ENCODE peak calls at places on chromosomes 11 and 22, in seven cellular contexts. V is lung; R is CD8-positive, alpha-beta T cell; C is PC-3; A is GM23248; K is MM.1S; S is tibial nerve. E is an unnamed sample. For H3K4me1, the result is how much of the 10 kb centered on the place peaks cover.

GRCh38 chr11:72584293-72584921 is 89.8 kb downstream of the PDE2A start:
- DNase-seq in V (peak), R (peak), C (no peak), A (peak), K (no peak), S (peak), E (no peak)

GRCh38 chr22:41417622-41418390 is 28.8 kb downstream of the TOB2 start:
- DNase-seq in V (peak), R (no peak), C (no peak), A (peak), K (no peak), S (peak), E (no peak)

GRCh38 chr11:44942029-44942710 is 8.5 kb downstream of the TP53I11 start:
- DNase-seq in V (no peak), R (no peak), C (no peak), A (no peak), K (no peak), S (no peak), E (no peak)

GRCh38 chr11:9265211-9266131 is at the start of gene DENND5A:
- DNase-seq in V (peak), R (peak), C (peak), A (peak), K (no peak), S (peak), E (peak)

GRCh38 chr11:69183613-69184012 is 27.9 kb downstream of the SMIM38 start:
- DNase-seq in V (no peak), R (no peak), C (no peak), A (no peak), K (no peak), S (no peak), E (no peak)

GRCh38 chr11:43930868-43931716 is 11.3 kb upstream of the C11orf96 start:
- DNase-seq in V (no peak), R (no peak), C (no peak), A (no peak), K (peak), S (no peak), E (no peak)

GRCh38 chr11:27420722-27421572 is 51.6 kb downstream of the LGR4 start:
- DNase-seq in V (no peak), R (no peak), C (no peak), A (no peak), K (no peak), S (no peak), E (no peak)

GRCh38 chr11:65887723-65888162 is 528 bp downstream of the FIBP start:
- DNase-seq in V (no peak), R (no peak), C (peak), A (peak), K (peak), S (no peak), E (no peak)

GRCh38 chr11:43541993-43542392 is 138.5 kb upstream of the HSD17B12 start:
- DNase-seq in V (no peak), R (no peak), C (no peak), A (peak), K (no peak), S (no peak), E (no peak)

GRCh38 chr11:95134491-95134890 is 44.8 kb downstream of the ENDOD1 start:
- DNase-seq in V (no peak), R (no peak), C (peak), A (peak), K (no peak), S (no peak), E (no peak)

GRCh38 chr22:47123006-47123826 is 360.8 kb downstream of the TBC1D22A start:
- DNase-seq in V (no peak), R (no peak), C (no peak), A (no peak), K (no peak), S (no peak), E (no peak)

GRCh38 chr11:132035228-132035627 is 664.8 kb downstream of the NTM start:
- DNase-seq in V (no peak), R (no peak), C (no peak), A (no peak), K (no peak), S (no peak), E (no peak)

GRCh38 chr11:100731471-100731870 is 44.4 kb downstream of the ARHGAP42 start:
- DNase-seq in V (no peak), R (no peak), C (no peak), A (no peak), K (no peak), S (no peak), E (no peak)

GRCh38 chr11:112962854-112963367 is 1.7 kb downstream of the NCAM1 start:
- DNase-seq in V (no peak), R (no peak), C (no peak), A (peak), K (no peak), S (no peak), E (peak)

GRCh38 chr11:80521592-80521991 is 1080.8 kb upstream of the TENM4 start:
- DNase-seq in V (no peak), R (no peak), C (peak), A (no peak), K (no peak), S (no peak), E (no peak)

GRCh38 chr11:17413414-17414316 is 25.2 kb upstream of the KCNJ11 start:
- DNase-seq in V (peak), R (no peak), C (no peak), A (no peak), K (no peak), S (no peak), E (no peak)

GRCh38 chr22:26851125-26851524 is 193.7 kb downstream of the MIAT start:
- DNase-seq in V (peak), R (no peak), C (no peak), A (no peak), K (no peak), S (no peak), E (no peak)

GRCh38 chr11:123391646-123392348 is 38.3 kb upstream of the GRAMD1B start:
- DNase-seq in V (no peak), R (no peak), C (peak), A (no peak), K (no peak), S (no peak), E (no peak)

GRCh38 chr22:23067023-23067650 is 3.2 kb upstream of the GNAZ start:
- DNase-seq in V (no peak), R (no peak), C (no peak), A (no peak), K (no peak), S (peak), E (peak)

GRCh38 chr22:20588843-20589581 is 81.6 kb downstream of the MED15 start:
- DNase-seq in V (no peak), R (no peak), C (no peak), A (peak), K (no peak), S (no peak), E (no peak)

GRCh38 chr11:8596504-8597046 is 2.5 kb upstream of the STK33 start:
- DNase-seq in V (no peak), R (no peak), C (no peak), A (no peak), K (no peak), S (no peak), E (no peak)

GRCh38 chr11:120413480-120413879 is 77.3 kb downstream of the ARHGEF12 start:
- DNase-seq in V (no peak), R (no peak), C (peak), A (peak), K (no peak), S (no peak), E (no peak)

GRCh38 chr11:130897262-130898182 is 18.8 kb downstream of the SNX19 start:
- DNase-seq in V (peak), R (no peak), C (peak), A (peak), K (no peak), S (peak), E (no peak)

GRCh38 chr11:80937831-80938230 is 1497.0 kb upstream of the TENM4 start:
- DNase-seq in V (no peak), R (no peak), C (no peak), A (peak), K (no peak), S (no peak), E (no peak)

GRCh38 chr11:66051371-66051765 is 796 bp upstream of the SF3B2 start:
- DNase-seq in V (no peak), R (no peak), C (no peak), A (no peak), K (no peak), S (no peak), E (no peak)

GRCh38 chr11:42524534-42525227 is 787.1 kb upstream of the API5 start:
- DNase-seq in V (peak), R (no peak), C (peak), A (peak), K (peak), S (no peak), E (peak)

GRCh38 chr11:60785806-60786361 is 751 bp downstream of the MS4A10 start:
- DNase-seq in V (no peak), R (no peak), C (no peak), A (peak), K (no peak), S (no peak), E (no peak)

GRCh38 chr22:23216331-23217170 is 36.2 kb downstream of the BCR start:
- DNase-seq in V (no peak), R (no peak), C (no peak), A (no peak), K (no peak), S (no peak), E (no peak)

GRCh38 chr11:123195182-123196059 is at the start of gene CLMP:
- DNase-seq in V (peak), R (no peak), C (peak), A (peak), K (no peak), S (peak), E (peak)

GRCh38 chr11:32602657-32603410 is 19.2 kb downstream of the EIF3M start:
- DNase-seq in V (no peak), R (no peak), C (peak), A (peak), K (no peak), S (no peak), E (no peak)

GRCh38 chr11:10603721-10604297 is 35.3 kb upstream of the LYVE1 start:
- DNase-seq in V (peak), R (no peak), C (no peak), A (no peak), K (no peak), S (no peak), E (no peak)
- H3K27ac ChIP-seq in V (peak), R (no peak), C (no peak), A (no peak), K (no peak), S (peak), E (no peak)

GRCh38 chr22:38921801-38922200 is 35.6 kb upstream of the APOBEC3A start:
- DNase-seq in V (no peak), R (no peak), C (no peak), A (no peak), K (no peak), S (no peak), E (peak)
- H3K4me1 ChIP-seq in V (under half), R (under half), C (under half), A (under half), K (under half), S (under half), E (under half)

GRCh38 chr11:46295996-46296519 is 18.6 kb downstream of the CREB3L1 start:
- DNase-seq in V (no peak), R (no peak), C (no peak), A (peak), K (no peak), S (no peak), E (no peak)
- H3K4me3 ChIP-seq in V (peak), R (peak), C (no peak), A (peak), K (peak), S (peak), E (peak)

GRCh38 chr11:124584681-124585372 is 15.0 kb downstream of the OR8A1 start:
- DNase-seq in V (no peak), R (no peak), C (no peak), A (no peak), K (no peak), S (no peak), E (no peak)

GRCh38 chr11:124582565-124582964 is 12.8 kb downstream of the OR8A1 start:
- DNase-seq in V (no peak), R (no peak), C (no peak), A (no peak), K (no peak), S (no peak), E (no peak)

GRCh38 chr11:124586247-124586860 is 16.6 kb downstream of the OR8A1 start:
- DNase-seq in V (peak), R (no peak), C (peak), A (peak), K (peak), S (peak), E (peak)

GRCh38 chr11:124581817-124582216 is 12.0 kb downstream of the OR8A1 start:
- DNase-seq in V (no peak), R (no peak), C (no peak), A (no peak), K (no peak), S (no peak), E (no peak)

DNA sequence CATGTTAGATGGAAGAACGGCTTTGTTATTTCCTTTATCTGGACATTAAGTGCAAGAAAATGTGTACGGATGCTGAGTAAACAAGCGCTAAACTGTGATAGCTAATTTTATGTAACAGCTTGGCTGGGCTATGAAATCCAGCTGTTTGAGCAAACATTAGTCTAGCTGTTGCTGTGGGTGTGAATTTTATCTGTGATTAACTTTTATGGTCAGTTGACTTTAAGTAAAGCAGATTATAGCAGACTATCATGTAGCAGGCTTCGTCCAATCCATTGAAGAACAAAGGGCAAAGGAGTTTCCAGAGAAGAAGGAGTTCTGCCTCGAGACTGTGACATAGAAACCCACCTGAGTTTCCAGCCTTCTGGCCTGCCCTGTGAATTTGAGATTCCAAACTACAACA is 14.0 kb downstream of the OR8A1 start:
- DNase-seq in V (no peak), R (no peak), C (no peak), A (no peak), K (no peak), S (no peak), E (no peak)
- H3K27ac ChIP-seq in V (no peak), R (no peak), C (no peak), A (no peak), K (no peak), S (no peak), E (no peak)

GRCh38 chr22:35904752-35905151 is 123.9 kb downstream of the RBFOX2 start:
- DNase-seq in V (no peak), R (no peak), C (no peak), A (no peak), K (no peak), S (no peak), E (no peak)
- H3K4me1 ChIP-seq in V (under half), R (under half), C (under half), A (under half), K (under half), S (under half), E (under half)

DNA sequence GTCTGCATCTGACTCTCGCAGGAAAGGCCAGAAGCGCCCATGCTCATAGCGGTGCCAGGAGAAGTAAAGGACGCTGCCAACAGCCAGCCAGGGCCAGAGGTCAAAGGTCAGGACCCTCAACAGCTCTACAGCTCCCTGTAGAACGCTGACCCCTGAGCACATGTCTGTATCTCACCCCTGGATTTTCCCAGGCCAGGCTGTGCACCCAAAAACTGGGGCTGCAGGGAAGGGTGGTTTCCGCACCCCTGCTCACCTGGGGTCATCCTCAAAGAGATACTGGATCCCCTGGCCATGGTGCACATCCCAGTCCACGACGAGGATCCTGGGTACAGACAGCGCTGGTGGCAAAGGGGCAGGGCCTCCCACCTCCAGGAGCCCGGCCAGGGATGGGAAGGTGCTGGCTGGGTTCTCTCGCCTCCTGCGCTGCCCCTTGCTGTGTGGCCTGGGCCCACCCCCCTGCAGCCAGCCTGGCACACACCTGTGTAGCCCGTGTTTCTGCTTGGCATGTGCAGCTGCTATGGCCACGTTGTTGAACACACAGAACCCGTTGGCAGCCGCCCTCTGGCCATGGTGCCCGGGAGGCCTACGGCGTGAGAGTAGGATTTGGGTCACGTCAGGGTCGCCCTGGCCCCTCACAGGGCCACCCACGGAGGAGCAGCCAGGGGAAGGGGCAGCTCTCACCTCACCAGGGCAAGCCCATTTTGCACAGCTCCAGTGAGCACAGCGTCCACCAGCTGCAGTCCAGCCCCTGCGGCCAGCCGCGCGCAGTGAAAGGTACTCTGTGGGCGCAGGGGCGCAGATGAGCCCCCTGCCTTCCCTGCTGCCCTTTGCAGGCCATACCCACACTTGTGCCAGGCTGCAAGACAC is 1.4 kb downstream of the HDAC10 start:
- DNase-seq in V (no peak), R (no peak), C (no peak), A (no peak), K (no peak), S (no peak), E (no peak)
- H3K4me3 ChIP-seq in V (no peak), R (peak), C (peak), A (peak), K (peak), S (no peak), E (peak)

GRCh38 chr11:86126862-86127261 is 58.0 kb upstream of the PICALM start:
- DNase-seq in V (no peak), R (no peak), C (no peak), A (no peak), K (no peak), S (no peak), E (no peak)
- H3K27ac ChIP-seq in V (no peak), R (no peak), C (no peak), A (no peak), K (no peak), S (no peak), E (no peak)

GRCh38 chr11:114308689-114309089 is 12.5 kb downstream of the NNMT start:
- DNase-seq in V (peak), R (no peak), C (no peak), A (peak), K (no peak), S (no peak), E (no peak)
- H3K4me1 ChIP-seq in V (under half), R (under half), C (under half), A (half or more), K (under half), S (under half), E (under half)